ENCODE peak calls at places on chromosome 18, in five cellular contexts. Z is effector memory CD8-positive, alpha-beta T cell; O is Panc1; S is activated T-cell treated with anti-CD3 and anti-CD28 coated beads, Interleukin-2, amount 50 U/mL, for 4 hours; T is pancreas. H is an unnamed sample.

GRCh38 chr18:59414254-59414653 is 55.2 kb upstream of the LMAN1 start:
- ATAC-seq in Z (no peak), O (no peak), S (no peak), T (no peak), H (no peak)

GRCh38 chr18:63253018-63253417 is 66.6 kb downstream of the BCL2 start:
- ATAC-seq in Z (no peak), O (no peak), S (no peak), T (no peak), H (no peak)

GRCh38 chr18:61079714-61080113 is 253.5 kb upstream of the CDH20 start:
- ATAC-seq in Z (no peak), O (no peak), S (no peak), T (no peak), H (no peak)

GRCh38 chr18:63301458-63301857 is 18.1 kb downstream of the BCL2 start:
- ATAC-seq in Z (peak; percentile 35), O (no peak), S (peak; percentile 46), T (no peak), H (peak; percentile 55)

GRCh38 chr18:69968073-69968472 is 20.4 kb upstream of the CD226 start:
- ATAC-seq in Z (peak; percentile 77), O (no peak), S (peak; percentile 86), T (no peak), H (peak; percentile 87)

GRCh38 chr18:72652990-72653593 is 109.0 kb upstream of the CBLN2 start:
- ATAC-seq in Z (no peak), O (no peak), S (no peak), T (no peak), H (no peak)

GRCh38 chr18:13481820-13482640 is 244.3 kb downstream of the FAM210A start:
- ATAC-seq in Z (no peak), O (no peak), S (no peak), T (no peak), H (no peak)

GRCh38 chr18:58635891-58636290 is 7.0 kb upstream of the ALPK2 start:
- ATAC-seq in Z (no peak), O (no peak), S (no peak), T (no peak), H (peak; percentile 70)

GRCh38 chr18:75159238-75159518 is 49.8 kb downstream of the PTGR3 start:
- ATAC-seq in Z (no peak), O (no peak), S (no peak), T (no peak), H (no peak)

GRCh38 chr18:26386002-26386401 is 159.8 kb downstream of the TAF4B start:
- ATAC-seq in Z (no peak), O (peak; percentile 58), S (no peak), T (no peak), H (no peak)

GRCh38 chr18:8140841-8141501 is 468.3 kb upstream of the RAB12 start:
- ATAC-seq in Z (peak; percentile 41), O (no peak), S (no peak), T (no peak), H (peak; percentile 56)

GRCh38 chr18:28088477-28088876 is 88.5 kb downstream of the CDH2 start:
- ATAC-seq in Z (no peak), O (no peak), S (no peak), T (no peak), H (no peak)

GRCh38 chr18:8538935-8539334 is 70.3 kb upstream of the RAB12 start:
- ATAC-seq in Z (no peak), O (no peak), S (no peak), T (no peak), H (no peak)

GRCh38 chr18:67192535-67192934 is 324.0 kb downstream of the DSEL start:
- ATAC-seq in Z (no peak), O (no peak), S (no peak), T (no peak), H (no peak)

GRCh38 chr18:7647500-7647899 is 80.4 kb downstream of the PTPRM start:
- ATAC-seq in Z (no peak), O (no peak), S (no peak), T (no peak), H (no peak)

GRCh38 chr18:50805732-50806131 is 14.1 kb downstream of the MRO start:
- ATAC-seq in Z (no peak), O (no peak), S (peak; percentile 84), T (no peak), H (no peak)

GRCh38 chr18:49529596-49529995 is 32.3 kb upstream of the LIPG start:
- ATAC-seq in Z (no peak), O (no peak), S (no peak), T (no peak), H (no peak)

GRCh38 chr18:73458186-73458964 is 590.6 kb upstream of the NETO1 start:
- ATAC-seq in Z (no peak), O (no peak), S (no peak), T (no peak), H (no peak)

GRCh38 chr18:4677006-4677405 is 221.9 kb upstream of the DLGAP1 start:
- ATAC-seq in Z (no peak), O (no peak), S (no peak), T (no peak), H (no peak)

GRCh38 chr18:36334798-36335197 is 37.3 kb downstream of the FHOD3 start:
- ATAC-seq in Z (no peak), O (no peak), S (no peak), T (no peak), H (no peak)

GRCh38 chr18:48453330-48454063 is 44.3 kb upstream of the ZBTB7C start:
- ATAC-seq in Z (no peak), O (no peak), S (no peak), T (peak; percentile 16), H (no peak)

GRCh38 chr18:34723143-34723542 is 13.0 kb downstream of the DTNA start:
- ATAC-seq in Z (no peak), O (no peak), S (no peak), T (no peak), H (no peak)